ENCODE peak calls at places on chromosomes 1 and 21, in nine cellular contexts. I is Panc1, S is bronchial epithelial cell, F is fibroblast of lung, L is ascending aorta, B is astrocyte of the cerebellum, P is heart left ventricle, E is WERI-Rb-1, Q is IMR-90. Z is an unnamed sample.

GRCh38 chr1:65830306-65830705 is 37.6 kb downstream of the PDE4B start:
- DNase-seq in I (no peak), S (peak), F (no peak), L (no peak), B (no peak), P (no peak), E (no peak), Q (peak), Z (no peak)

GRCh38 chr1:162187676-162188075 is 118.2 kb downstream of the NOS1AP start:
- DNase-seq in I (no peak), S (peak), F (no peak), L (no peak), B (no peak), P (no peak), E (no peak), Q (no peak), Z (no peak)

GRCh38 chr1:29459551-29459945 is 223.2 kb downstream of the PTPRU start:
- DNase-seq in I (no peak), S (no peak), F (no peak), L (no peak), B (no peak), P (no peak), E (no peak), Q (no peak), Z (no peak)

GRCh38 chr1:26072305-26072704 is 4.9 kb upstream of the TRIM63 start:
- DNase-seq in I (no peak), S (no peak), F (no peak), L (no peak), B (no peak), P (peak), E (no peak), Q (no peak), Z (peak)

GRCh38 chr1:162904023-162904422 is 43.0 kb upstream of the CCDC190 start:
- DNase-seq in I (no peak), S (no peak), F (no peak), L (no peak), B (no peak), P (no peak), E (no peak), Q (no peak), Z (no peak)

GRCh38 chr1:6358757-6359567 is 34.6 kb downstream of the ACOT7 start:
- DNase-seq in I (no peak), S (peak), F (peak), L (peak), B (peak), P (peak), E (no peak), Q (peak), Z (no peak)

GRCh38 chr1:28928306-28928987 is 14.1 kb downstream of the EPB41 start:
- DNase-seq in I (no peak), S (no peak), F (no peak), L (no peak), B (no peak), P (no peak), E (no peak), Q (no peak), Z (no peak)

GRCh38 chr1:36486436-36487335 is 4.0 kb upstream of the CSF3R start:
- DNase-seq in I (no peak), S (peak), F (no peak), L (peak), B (no peak), P (peak), E (no peak), Q (no peak), Z (peak)

GRCh38 chr1:228166170-228166936 is 749 bp downstream of the IBA57 start:
- DNase-seq in I (peak), S (peak), F (peak), L (peak), B (peak), P (peak), E (peak), Q (peak), Z (peak)

GRCh38 chr21:19810779-19811178 is 1187.4 kb upstream of the NCAM2 start:
- DNase-seq in I (no peak), S (no peak), F (no peak), L (no peak), B (no peak), P (no peak), E (no peak), Q (no peak), Z (no peak)

GRCh38 chr1:175701590-175701989 is 41.8 kb downstream of the TNR start:
- DNase-seq in I (no peak), S (no peak), F (no peak), L (peak), B (no peak), P (no peak), E (no peak), Q (no peak), Z (no peak)

GRCh38 chr1:170537798-170538503 is 6.0 kb downstream of the GORAB start:
- DNase-seq in I (no peak), S (peak), F (peak), L (no peak), B (no peak), P (no peak), E (no peak), Q (peak), Z (no peak)

GRCh38 chr1:198153103-198153502 is 3.7 kb upstream of the NEK7 start:
- DNase-seq in I (no peak), S (no peak), F (peak), L (peak), B (peak), P (peak), E (no peak), Q (peak), Z (no peak)

GRCh38 chr1:110489406-110489805 is 29.6 kb downstream of the KCNA10 start:
- DNase-seq in I (no peak), S (no peak), F (no peak), L (no peak), B (no peak), P (no peak), E (no peak), Q (no peak), Z (no peak)

GRCh38 chr1:248841702-248842395 is 3.8 kb downstream of the ZNF672 start:
- DNase-seq in I (no peak), S (peak), F (peak), L (peak), B (no peak), P (peak), E (peak), Q (peak), Z (no peak)

GRCh38 chr1:44739361-44740178 is at the start of gene KIF2C:
- DNase-seq in I (peak), S (peak), F (peak), L (peak), B (peak), P (peak), E (peak), Q (peak), Z (peak)

GRCh38 chr1:20037877-20038276 is 32.1 kb upstream of the PLA2G5 start:
- DNase-seq in I (no peak), S (peak), F (no peak), L (no peak), B (no peak), P (no peak), E (no peak), Q (no peak), Z (no peak)

GRCh38 chr1:104919188-104919587 is 1169.5 kb downstream of the AMY1C start:
- DNase-seq in I (no peak), S (no peak), F (no peak), L (no peak), B (no peak), P (no peak), E (no peak), Q (no peak), Z (no peak)

GRCh38 chr1:230588323-230588746 is 53.9 kb upstream of the COG2 start:
- DNase-seq in I (no peak), S (no peak), F (no peak), L (no peak), B (no peak), P (no peak), E (no peak), Q (no peak), Z (no peak)

GRCh38 chr1:201741763-201742342 is 87.1 kb upstream of the IPO9 start:
- DNase-seq in I (no peak), S (peak), F (no peak), L (no peak), B (no peak), P (no peak), E (no peak), Q (no peak), Z (no peak)

GRCh38 chr1:24251501-24251900 is 64.4 kb upstream of the IFNLR1 start:
- DNase-seq in I (no peak), S (no peak), F (no peak), L (no peak), B (no peak), P (no peak), E (no peak), Q (no peak), Z (no peak)

GRCh38 chr1:226763741-226764264 is 24.7 kb upstream of the ITPKB start:
- DNase-seq in I (peak), S (peak), F (peak), L (no peak), B (peak), P (no peak), E (no peak), Q (peak), Z (no peak)

GRCh38 chr1:108606478-108606877 is 46.6 kb downstream of the EEIG2 start:
- DNase-seq in I (no peak), S (no peak), F (no peak), L (no peak), B (no peak), P (no peak), E (no peak), Q (no peak), Z (no peak)

GRCh38 chr1:54835131-54835898 is 34.2 kb upstream of the TTC22 start:
- DNase-seq in I (no peak), S (no peak), F (no peak), L (peak), B (no peak), P (no peak), E (no peak), Q (no peak), Z (no peak)

GRCh38 chr1:241605146-241605805 is 34.9 kb downstream of the CHML start:
- DNase-seq in I (no peak), S (peak), F (no peak), L (no peak), B (no peak), P (no peak), E (peak), Q (no peak), Z (no peak)

GRCh38 chr1:26799479-26800133 is 11.9 kb downstream of the PIGV start:
- DNase-seq in I (no peak), S (peak), F (peak), L (no peak), B (peak), P (peak), E (no peak), Q (peak), Z (no peak)

GRCh38 chr1:230801441-230801840 is 54.3 kb downstream of the CAPN9 start:
- DNase-seq in I (no peak), S (no peak), F (no peak), L (no peak), B (no peak), P (no peak), E (no peak), Q (no peak), Z (no peak)

DNA sequence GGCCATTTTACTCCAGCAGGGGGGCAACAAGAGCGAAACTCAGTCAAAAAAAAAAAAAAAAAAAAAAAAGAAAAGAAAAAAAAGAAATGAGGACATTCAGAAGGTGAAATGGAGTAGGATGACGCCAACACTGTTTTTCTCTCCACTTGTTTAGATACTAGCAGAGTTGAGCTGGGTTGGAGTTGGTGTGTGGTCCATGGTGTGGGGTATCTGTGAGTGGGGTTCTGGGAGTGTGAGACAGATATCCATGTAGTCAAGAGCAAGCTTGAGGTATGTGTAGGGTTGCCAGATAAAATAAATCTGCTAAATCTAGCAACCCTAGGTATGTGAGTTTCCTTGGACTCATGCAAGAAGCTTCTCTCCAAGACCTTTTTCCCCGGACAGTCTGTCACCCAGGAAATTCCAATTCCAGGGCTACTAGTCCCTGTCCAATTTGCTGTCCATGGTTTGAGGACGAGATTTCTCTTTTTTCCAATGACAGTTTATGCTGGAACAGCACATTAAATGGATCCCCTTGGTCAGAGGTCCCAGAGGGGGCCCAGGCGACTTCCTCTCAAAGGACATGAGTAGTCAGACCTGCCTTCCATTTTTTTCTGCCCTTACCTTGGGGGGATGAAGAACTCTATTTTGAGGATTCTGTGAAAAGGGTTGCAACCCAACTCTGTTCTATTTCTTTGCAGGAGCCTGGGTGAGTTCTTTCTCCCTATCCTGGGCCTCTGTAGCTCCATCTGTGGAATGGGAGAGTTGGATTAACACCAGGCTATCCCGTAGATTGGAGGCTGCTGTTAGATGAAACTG is 2.1 kb upstream of the FOXD2 start:
- DNase-seq in I (no peak), S (no peak), F (no peak), L (no peak), B (no peak), P (no peak), E (no peak), Q (no peak), Z (no peak)
- H3K4me3 ChIP-seq in I (peak), S (no peak), F (peak), L (peak), B (no peak), P (no peak), E (no peak), Q (no peak), Z (no peak)

GRCh38 chr21:37118187-37118826 is 45.3 kb downstream of the TTC3 start:
- DNase-seq in I (no peak), S (peak), F (no peak), L (no peak), B (no peak), P (no peak), E (no peak), Q (no peak), Z (no peak)

GRCh38 chr21:37117204-37117603 is 44.1 kb downstream of the TTC3 start:
- DNase-seq in I (no peak), S (no peak), F (no peak), L (no peak), B (no peak), P (no peak), E (no peak), Q (no peak), Z (no peak)

DNA sequence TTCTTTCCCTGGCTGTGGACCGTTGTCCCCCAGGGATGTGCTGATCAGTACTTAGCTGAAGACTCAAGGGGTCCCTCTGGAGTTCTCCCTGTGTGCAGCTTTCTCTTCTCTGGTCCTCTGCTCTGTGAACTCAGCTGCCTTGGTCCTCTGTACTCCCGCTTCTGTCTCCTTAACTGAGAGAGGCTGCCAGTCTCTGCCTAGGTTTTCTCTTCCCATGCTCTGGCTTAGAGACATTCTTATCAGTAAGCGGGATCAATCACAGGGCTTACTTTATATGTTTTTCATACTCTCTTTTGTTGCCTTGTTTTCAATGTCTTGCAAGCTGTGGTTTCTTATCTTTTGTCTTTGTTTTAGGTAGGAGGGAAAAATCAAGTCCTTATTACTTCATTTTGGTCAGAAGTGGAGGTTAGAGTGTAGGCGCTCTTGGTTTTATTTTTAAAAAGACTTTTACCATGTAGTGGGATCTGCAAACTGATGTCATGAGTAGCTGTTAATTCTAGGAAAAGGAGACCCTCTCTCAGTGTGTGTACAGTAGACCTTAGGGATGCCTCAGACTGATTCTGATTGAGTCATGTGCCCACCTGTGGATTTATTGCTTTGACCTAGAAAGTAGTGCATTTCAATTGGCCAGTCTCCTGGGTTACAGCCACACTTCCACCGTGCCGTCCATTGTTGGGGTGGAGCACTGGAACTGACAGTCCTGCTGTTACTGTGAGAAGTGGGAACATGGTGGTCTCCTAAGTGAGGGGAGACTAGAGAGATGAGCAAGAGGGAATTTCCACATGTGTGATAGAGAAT is 46.6 kb downstream of the TTC3 start:
- DNase-seq in I (no peak), S (no peak), F (peak), L (no peak), B (no peak), P (no peak), E (no peak), Q (no peak), Z (no peak)
- TF ChIP-seq CTCF in I (peak), S (no peak), F (no peak), L (no peak), B (peak), P (no peak), E (peak), Q (no peak), Z (no peak)

GRCh38 chr1:183844806-183845205 is 39.9 kb downstream of the RGL1 start:
- DNase-seq in I (no peak), S (no peak), F (no peak), L (no peak), B (no peak), P (no peak), E (no peak), Q (no peak), Z (no peak)

GRCh38 chr1:183841550-183841949 is 36.6 kb downstream of the RGL1 start:
- DNase-seq in I (no peak), S (peak), F (peak), L (no peak), B (no peak), P (no peak), E (no peak), Q (peak), Z (no peak)

GRCh38 chr1:183841950-183842816 is 37.3 kb downstream of the RGL1 start:
- DNase-seq in I (no peak), S (peak), F (peak), L (no peak), B (peak), P (peak), E (no peak), Q (peak), Z (no peak)

GRCh38 chr1:183840140-183840539 is 35.2 kb downstream of the RGL1 start:
- DNase-seq in I (no peak), S (peak), F (peak), L (no peak), B (no peak), P (no peak), E (no peak), Q (peak), Z (no peak)

GRCh38 chr1:183842817-183843187 is 37.9 kb downstream of the RGL1 start:
- DNase-seq in I (no peak), S (no peak), F (no peak), L (no peak), B (no peak), P (no peak), E (no peak), Q (no peak), Z (no peak)
- H3K4me3 ChIP-seq in I (no peak), S (no peak), F (peak), L (peak), B (no peak), P (no peak), E (no peak), Q (no peak), Z (no peak)

DNA sequence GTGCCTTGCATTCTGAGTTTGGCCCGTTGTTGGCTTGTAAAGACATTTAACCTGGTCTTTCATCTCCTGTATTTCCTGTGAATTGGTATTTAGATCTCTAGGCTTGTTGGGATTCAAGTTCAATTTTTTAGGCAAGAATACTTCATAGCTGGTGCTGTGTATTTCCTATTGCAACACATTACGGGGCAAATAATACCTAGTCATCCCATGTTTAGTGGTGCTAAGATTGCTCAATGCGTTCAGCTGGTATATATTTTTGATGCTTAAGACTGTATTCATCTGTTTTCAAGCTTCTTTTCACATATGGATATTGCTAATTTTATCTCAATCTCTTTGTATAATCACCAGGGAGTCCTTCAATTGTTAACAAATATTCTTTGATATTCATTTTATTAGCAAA is 87.5 kb upstream of the ZBTB18 start:
- DNase-seq in I (no peak), S (no peak), F (no peak), L (no peak), B (no peak), P (no peak), E (no peak), Q (no peak), Z (no peak)
- TF ChIP-seq CTCF in I (no peak), S (no peak), F (no peak), L (no peak), B (no peak), P (no peak), E (no peak), Q (no peak), Z (no peak)

DNA sequence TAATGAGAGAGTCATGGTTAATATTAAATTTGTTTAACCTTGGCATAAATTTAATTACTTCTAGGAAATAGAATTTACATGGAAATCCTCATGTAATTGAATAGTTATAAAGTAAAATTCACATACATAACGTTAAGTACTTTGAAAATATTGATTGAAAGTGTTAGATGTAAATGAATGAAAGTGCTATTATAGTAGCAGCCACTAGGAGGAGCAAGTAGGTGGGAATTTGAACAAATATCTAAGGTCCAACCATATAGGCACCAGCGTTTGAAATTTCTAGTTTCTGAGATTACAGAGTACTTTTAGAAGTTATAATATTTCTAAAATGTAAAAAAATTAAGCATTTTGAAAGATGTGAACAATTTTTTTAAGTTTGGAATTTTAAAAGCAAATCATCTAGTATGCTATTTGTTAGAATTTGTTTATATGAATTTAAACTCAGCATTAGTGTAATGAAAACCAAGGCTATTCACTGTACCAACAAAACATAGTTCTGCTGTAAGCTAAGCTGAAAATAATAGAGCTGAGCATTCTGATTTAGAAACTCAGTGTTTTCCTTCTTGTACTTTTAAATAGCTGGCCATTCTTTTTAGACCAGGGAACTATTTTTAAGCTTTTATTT is 3.3 kb downstream of the B3GALT2 start:
- DNase-seq in I (peak), S (peak), F (peak), L (no peak), B (peak), P (no peak), E (no peak), Q (peak), Z (no peak)
- H3K4me3 ChIP-seq in I (no peak), S (no peak), F (peak), L (no peak), B (no peak), P (no peak), E (no peak), Q (peak), Z (no peak)

GRCh38 chr21:30839304-30839703 is 9.7 kb upstream of the KRTAP7-1 start:
- DNase-seq in I (no peak), S (peak), F (no peak), L (no peak), B (no peak), P (no peak), E (peak), Q (no peak), Z (peak)
- TF ChIP-seq CTCF in I (peak), S (peak), F (no peak), L (no peak), B (peak), P (no peak), E (peak), Q (no peak), Z (peak)